ENCODE peak calls at places on chromosomes 12 and 14, in five cellular contexts. M is H9, T is H1, F is mesenchymal stem cell, I is trophoblast cell. U is an unnamed sample.

GRCh38 chr12:3152892-3153291 is 75.7 kb downstream of the TSPAN9 start:
- DNase-seq in M (no peak), T (no peak), F (no peak), I (no peak), U (no peak)

GRCh38 chr14:67575684-67576083 is 24.4 kb downstream of the PIGH start:
- DNase-seq in M (no peak), T (no peak), F (no peak), I (no peak), U (no peak)

GRCh38 chr12:6330192-6330591 is 11.7 kb downstream of the TNFRSF1A start:
- DNase-seq in M (no peak), T (no peak), F (no peak), I (no peak), U (no peak)

GRCh38 chr12:130832561-130833209 is 6.4 kb downstream of the STX2 start:
- DNase-seq in M (peak), T (no peak), F (peak), I (peak), U (no peak)

GRCh38 chr14:61406670-61407069 is 85.3 kb downstream of the PRKCH start:
- DNase-seq in M (no peak), T (no peak), F (no peak), I (peak), U (no peak)

GRCh38 chr12:75479963-75480461 is 543 bp upstream of the GLIPR1 start:
- DNase-seq in M (no peak), T (no peak), F (no peak), I (peak), U (no peak)

GRCh38 chr14:39229222-39229543 is 4.5 kb upstream of the MIA2 start:
- DNase-seq in M (no peak), T (no peak), F (no peak), I (no peak), U (no peak)

GRCh38 chr12:2980630-2981029 is 21.4 kb downstream of the TEAD4 start:
- DNase-seq in M (no peak), T (no peak), F (no peak), I (no peak), U (no peak)

GRCh38 chr12:43786899-43787693 is 19.0 kb downstream of the TWF1 start:
- DNase-seq in M (no peak), T (no peak), F (no peak), I (no peak), U (no peak)

GRCh38 chr14:68464716-68465115 is 328.2 kb downstream of the ZFP36L1 start:
- DNase-seq in M (no peak), T (no peak), F (no peak), I (no peak), U (no peak)

GRCh38 chr12:9064201-9064814 is 51.4 kb downstream of the A2M start:
- DNase-seq in M (peak), T (peak), F (peak), I (peak), U (peak)

GRCh38 chr12:52602552-52602951 is 1.3 kb upstream of the KRT72 start:
- DNase-seq in M (peak), T (no peak), F (no peak), I (no peak), U (no peak)

GRCh38 chr14:72779679-72780078 is 114.2 kb downstream of the DPF3 start:
- DNase-seq in M (no peak), T (no peak), F (no peak), I (no peak), U (no peak)

GRCh38 chr14:23310546-23310945 is 3.9 kb downstream of the BCL2L2 start:
- DNase-seq in M (no peak), T (no peak), F (no peak), I (no peak), U (no peak)

GRCh38 chr14:102824832-102825231 is 47.6 kb downstream of the TRAF3 start:
- DNase-seq in M (no peak), T (no peak), F (peak), I (peak), U (no peak)

GRCh38 chr14:73810478-73811163 is 41.0 kb upstream of the PTGR2 start:
- DNase-seq in M (no peak), T (no peak), F (no peak), I (no peak), U (no peak)

GRCh38 chr12:43309845-43310405 is 242.1 kb downstream of the ADAMTS20 start:
- DNase-seq in M (no peak), T (no peak), F (peak), I (peak), U (no peak)

GRCh38 chr12:93550748-93551611 is 21.5 kb upstream of the SOCS2 start:
- DNase-seq in M (no peak), T (no peak), F (no peak), I (no peak), U (no peak)

GRCh38 chr12:93549174-93549573 is 23.3 kb upstream of the SOCS2 start:
- DNase-seq in M (no peak), T (no peak), F (no peak), I (no peak), U (no peak)

GRCh38 chr12:93552427-93552826 is 20.0 kb upstream of the SOCS2 start:
- DNase-seq in M (no peak), T (no peak), F (no peak), I (no peak), U (no peak)

DNA sequence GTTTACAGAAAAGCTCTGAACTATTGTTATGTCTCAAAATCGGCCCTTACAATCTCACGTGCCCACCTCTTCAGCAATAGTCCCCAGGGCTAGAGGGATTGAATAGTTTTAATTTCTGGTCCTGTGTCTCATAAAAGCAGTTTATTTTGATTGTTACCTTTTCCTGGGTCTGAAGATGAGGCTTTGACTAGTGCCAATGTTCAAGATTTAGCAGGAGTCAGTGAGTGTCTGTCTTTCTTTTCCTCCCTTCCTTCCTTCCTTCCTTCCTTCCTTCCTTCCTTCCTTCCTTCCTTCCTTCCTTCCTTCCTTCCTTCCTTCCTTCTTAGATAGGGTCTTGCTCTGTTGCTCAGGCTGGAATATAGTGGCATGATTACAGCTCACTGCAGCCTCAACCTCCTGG is 24.7 kb upstream of the SOCS2 start:
- DNase-seq in M (no peak), T (no peak), F (no peak), I (no peak), U (no peak)
- H2BK12ac ChIP-seq in M (no peak), T (no peak), F (no peak), I (no peak), U (peak)

DNA sequence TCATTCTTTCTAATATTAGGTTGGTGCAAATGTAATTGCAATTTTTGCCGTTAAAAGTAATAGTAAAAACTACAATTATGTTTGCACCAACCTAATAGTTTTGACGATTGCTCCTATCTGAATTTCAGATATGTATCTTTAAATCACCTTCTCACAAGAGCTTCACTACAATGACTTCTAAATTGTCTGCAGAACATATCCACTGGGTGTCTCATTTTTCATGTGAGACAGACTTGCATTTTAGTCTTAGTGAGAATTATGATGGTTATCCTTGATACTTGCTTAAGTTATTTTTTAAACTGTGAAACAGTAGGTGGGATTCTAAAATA is 84.6 kb downstream of the ITPR2 start:
- DNase-seq in M (no peak), T (no peak), F (no peak), I (no peak), U (no peak)
- H2BK12ac ChIP-seq in M (no peak), T (no peak), F (no peak), I (no peak), U (no peak)

DNA sequence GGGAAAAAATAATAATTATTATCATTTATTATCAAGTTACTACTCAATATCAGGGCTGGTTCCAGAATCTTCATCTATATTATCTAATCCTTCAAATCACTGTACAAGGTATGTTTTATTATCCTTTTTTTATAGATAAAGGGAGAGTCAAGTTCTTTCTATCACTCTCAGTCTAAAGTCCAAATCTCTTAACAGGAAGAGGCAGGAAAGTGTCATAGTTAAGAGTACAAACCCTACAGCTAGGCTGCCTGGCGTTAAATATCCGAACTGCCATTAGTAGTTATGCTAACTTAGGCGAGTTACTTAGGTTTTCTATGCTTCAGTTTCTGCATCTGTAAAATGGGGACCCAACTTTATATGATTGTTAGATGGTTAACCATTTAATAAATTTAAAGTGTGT is 99.4 kb upstream of the CCDC91 start:
- DNase-seq in M (no peak), T (no peak), F (no peak), I (no peak), U (no peak)
- H2BK12ac ChIP-seq in M (no peak), T (no peak), F (no peak), I (no peak), U (no peak)

DNA sequence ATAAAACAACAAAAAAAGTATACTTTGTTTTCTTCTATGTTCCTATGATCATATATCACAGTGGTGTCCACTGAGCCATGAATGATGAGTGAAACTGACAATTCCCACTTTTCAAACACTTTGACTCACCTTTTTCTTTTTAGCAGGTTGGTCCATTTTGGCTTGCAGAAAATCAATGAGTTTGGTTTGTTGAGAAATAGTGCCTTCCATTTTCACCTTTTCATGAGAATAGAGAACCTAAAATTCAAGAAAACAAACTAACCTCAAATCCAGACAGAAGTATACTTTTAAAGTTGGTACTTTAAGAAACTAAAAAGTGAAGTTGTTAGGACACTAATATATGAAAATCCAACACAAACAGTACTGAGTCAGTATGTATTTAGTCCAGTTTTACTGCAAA is 52.4 kb downstream of the PRKAB1 start:
- DNase-seq in M (no peak), T (no peak), F (no peak), I (no peak), U (no peak)
- H2BK12ac ChIP-seq in M (no peak), T (no peak), F (no peak), I (no peak), U (no peak)

GRCh38 chr12:122208073-122208820 is 4.7 kb downstream of the B3GNT4 start:
- DNase-seq in M (no peak), T (no peak), F (no peak), I (no peak), U (no peak)

GRCh38 chr12:122206976-122207375 is 3.5 kb downstream of the B3GNT4 start:
- DNase-seq in M (no peak), T (no peak), F (no peak), I (no peak), U (no peak)

GRCh38 chr12:122206111-122206881 is 2.8 kb downstream of the B3GNT4 start:
- DNase-seq in M (no peak), T (no peak), F (no peak), I (no peak), U (no peak)

GRCh38 chr12:122205590-122205925 is 2.0 kb downstream of the B3GNT4 start:
- DNase-seq in M (no peak), T (no peak), F (no peak), I (no peak), U (no peak)

DNA sequence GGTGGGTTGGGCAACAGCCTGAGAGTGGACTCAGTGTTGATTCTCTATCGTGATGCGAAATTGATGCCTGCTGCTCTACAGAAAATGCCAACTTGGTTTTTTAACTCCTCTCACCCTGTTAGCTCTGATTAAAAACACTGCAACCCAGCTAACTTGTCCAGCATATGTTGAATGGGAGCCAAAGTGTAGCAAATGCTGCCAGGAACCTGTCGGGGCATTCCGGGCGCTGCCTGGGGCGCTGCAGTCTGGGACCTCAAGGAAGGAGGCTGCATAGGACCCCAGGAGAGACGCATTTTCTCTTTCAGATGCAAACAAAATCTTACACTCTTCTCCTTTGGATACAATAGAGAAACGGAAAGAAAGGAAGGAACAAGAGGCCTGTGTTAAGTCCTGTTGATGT is 3.9 kb downstream of the B3GNT4 start:
- DNase-seq in M (no peak), T (no peak), F (no peak), I (no peak), U (no peak)
- H2BK12ac ChIP-seq in M (no peak), T (no peak), F (no peak), I (no peak), U (no peak)

GRCh38 chr14:36820901-36821300 is 159.2 kb downstream of the PAX9 start:
- DNase-seq in M (no peak), T (no peak), F (no peak), I (no peak), U (no peak)

GRCh38 chr14:36822671-36823070 is 161.0 kb downstream of the PAX9 start:
- DNase-seq in M (no peak), T (no peak), F (no peak), I (no peak), U (no peak)

GRCh38 chr14:36826614-36827013 is 165.0 kb downstream of the PAX9 start:
- DNase-seq in M (no peak), T (no peak), F (no peak), I (no peak), U (no peak)

GRCh38 chr14:36824854-36825253 is 163.2 kb downstream of the PAX9 start:
- DNase-seq in M (no peak), T (no peak), F (no peak), I (no peak), U (no peak)

GRCh38 chr14:36823651-36824050 is 162.0 kb downstream of the PAX9 start:
- DNase-seq in M (no peak), T (no peak), F (no peak), I (no peak), U (no peak)
- H2BK12ac ChIP-seq in M (no peak), T (no peak), F (no peak), I (no peak), U (no peak)

DNA sequence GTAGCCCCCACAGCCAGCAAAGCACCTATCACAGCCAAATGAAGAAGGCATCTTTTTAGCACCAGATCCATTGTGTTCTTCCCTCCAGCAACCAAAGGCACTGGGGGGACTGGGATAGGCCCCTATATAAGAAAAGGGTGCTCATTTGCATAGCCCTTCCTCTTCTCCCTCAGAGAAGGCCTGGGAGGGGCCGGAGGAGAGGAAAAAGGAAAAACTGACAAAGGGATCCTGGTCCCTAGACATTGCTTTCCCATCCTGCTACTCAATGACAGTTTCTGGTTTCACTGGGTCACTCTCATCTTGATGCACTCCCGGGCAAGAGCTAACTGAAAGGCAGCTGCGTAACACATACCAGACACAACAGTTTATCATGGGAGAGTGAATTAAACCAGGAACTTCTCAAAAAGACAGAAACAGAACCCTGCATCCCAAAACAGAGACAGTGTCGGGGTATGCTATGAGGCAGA is at the start of gene PMEL:
- DNase-seq in M (peak), T (no peak), F (peak), I (no peak), U (peak)
- H2BK12ac ChIP-seq in M (no peak), T (peak), F (no peak), I (peak), U (no peak)

DNA sequence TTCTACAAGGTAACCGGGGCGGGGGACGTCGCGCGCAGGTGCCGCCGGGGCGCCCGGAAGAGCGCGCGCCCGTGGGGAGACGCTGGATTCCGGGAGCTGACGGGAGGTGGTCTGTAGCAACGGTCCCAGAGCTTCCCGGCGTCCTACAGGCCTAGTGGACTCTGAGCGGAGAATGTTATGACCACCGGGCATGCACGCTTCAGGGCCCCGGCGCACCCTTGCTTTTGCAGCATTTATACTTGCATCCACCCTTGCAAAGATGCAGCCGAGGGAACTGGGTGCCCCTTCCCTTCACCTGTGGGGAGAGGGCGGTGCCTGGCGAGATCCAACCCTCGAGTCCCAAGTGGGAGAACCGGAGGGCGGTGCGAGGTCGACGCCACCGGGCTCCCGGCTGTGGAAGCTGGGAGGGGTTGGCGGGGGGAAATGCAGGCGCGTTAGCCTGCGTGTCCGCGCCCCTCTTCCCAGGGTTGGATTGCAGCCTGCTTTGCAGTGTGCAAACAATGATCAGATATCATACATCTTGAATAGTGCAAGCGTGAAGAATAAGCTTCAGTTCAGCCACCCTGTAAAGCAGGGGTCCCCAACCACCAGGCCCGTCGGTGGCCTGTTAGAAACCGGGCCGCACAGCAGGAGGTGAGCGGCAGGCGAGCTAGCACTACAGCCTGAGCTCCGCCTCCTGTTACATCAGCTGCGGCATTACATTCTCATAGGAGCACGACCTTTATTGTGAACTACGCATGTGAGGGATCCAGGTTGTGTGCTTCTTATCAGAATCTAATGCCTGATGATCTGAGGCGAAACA is 576 bp downstream of the ERP29 start:
- DNase-seq in M (peak), T (peak), F (peak), I (peak), U (peak)
- H2BK12ac ChIP-seq in M (no peak), T (peak), F (peak), I (no peak), U (no peak)

DNA sequence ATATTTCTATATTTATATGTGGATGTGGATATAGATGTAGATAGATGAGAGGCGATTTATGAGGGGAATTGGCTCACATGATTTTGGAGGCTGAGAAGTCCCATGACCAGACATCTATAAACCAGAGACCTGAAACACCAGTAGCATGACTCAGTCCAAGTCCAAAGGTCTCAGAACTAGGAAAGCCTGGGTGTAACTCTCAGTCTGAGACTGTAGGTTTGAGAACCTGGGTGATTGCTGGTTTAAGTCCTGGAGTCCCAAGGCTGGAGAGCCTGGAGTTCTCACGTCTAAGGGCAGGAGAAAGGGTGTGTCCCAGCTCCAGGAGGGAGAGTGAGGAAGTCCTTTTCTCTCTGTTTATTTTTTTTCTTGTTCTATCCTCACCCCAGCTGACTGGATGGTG is 45.3 kb downstream of the EMP1 start:
- DNase-seq in M (no peak), T (no peak), F (peak), I (no peak), U (no peak)
- H2BK12ac ChIP-seq in M (no peak), T (no peak), F (no peak), I (no peak), U (no peak)